ENCODE peak calls at places on chromosomes 3 and 15, in six cellular contexts. Z is CD14-positive monocyte; W is tibial artery; H is left ventricle myocardium inferior; F is 8988T; O is stimulated activated CD8-positive, alpha-beta memory T cell treated with anti-CD3 and anti-CD28 coated beads, Interleukin-4, amount 100 ng/mL, for 4 hours. K is an unnamed sample.

GRCh38 chr15:89947338-89947829 is 34.6 kb upstream of the ARPIN start:
- DNase-seq in H (no peak), W (no peak), O (no peak), Z (no peak), F (no peak), K (no peak)

GRCh38 chr15:39629376-39629775 is 48.5 kb downstream of the THBS1 start:
- DNase-seq in O (peak), H (no peak), Z (no peak), F (peak), W (no peak), K (no peak)

GRCh38 chr15:34284937-34285336 is 52.6 kb downstream of the SLC12A6 start:
- DNase-seq in H (no peak), F (no peak), Z (no peak), W (no peak), O (no peak), K (no peak)

GRCh38 chr3:37712918-37713819 is 148.5 kb upstream of the CTDSPL start:
- DNase-seq in W (no peak), H (no peak), Z (no peak), F (no peak), O (no peak), K (no peak)

GRCh38 chr3:79845546-79845945 is 77.7 kb upstream of the ROBO1 start:
- DNase-seq in H (no peak), Z (no peak), W (no peak), O (no peak), F (no peak), K (no peak)

GRCh38 chr3:27290760-27291159 is 78.4 kb downstream of the NEK10 start:
- DNase-seq in O (no peak), H (no peak), W (no peak), Z (no peak), F (no peak), K (no peak)

GRCh38 chr3:141331370-141332318 is 36.7 kb upstream of the ZBTB38 start:
- DNase-seq in Z (no peak), F (peak), W (peak), H (peak), O (no peak), K (peak)

GRCh38 chr3:16498130-16498890 is 15.2 kb downstream of the RFTN1 start:
- DNase-seq in O (no peak), F (no peak), Z (no peak), H (no peak), W (no peak), K (no peak)

GRCh38 chr3:95721938-95722337 is 1092.5 kb upstream of the EPHA6 start:
- DNase-seq in F (no peak), H (no peak), W (no peak), Z (no peak), O (no peak), K (no peak)

GRCh38 chr3:143676021-143676420 is 172.2 kb downstream of the SLC9A9 start:
- DNase-seq in W (no peak), O (no peak), Z (no peak), F (no peak), H (no peak), K (no peak)

GRCh38 chr3:167653155-167653554 is 587 bp downstream of the WDR49 start:
- DNase-seq in F (no peak), H (no peak), O (no peak), Z (no peak), W (no peak), K (no peak)

GRCh38 chr15:80695911-80696651 is 971 bp downstream of the ABHD17C start:
- DNase-seq in O (no peak), Z (peak), H (peak), F (peak), W (no peak), K (no peak)

GRCh38 chr3:36606871-36607765 is 157.2 kb downstream of the DCLK3 start:
- DNase-seq in Z (no peak), W (no peak), O (no peak), F (no peak), H (no peak), K (no peak)

GRCh38 chr3:142022381-142022780 is 127.0 kb downstream of the TFDP2 start:
- DNase-seq in O (no peak), Z (no peak), W (no peak), F (no peak), H (no peak), K (no peak)

GRCh38 chr3:190581041-190581501 is 67.2 kb downstream of the IL1RAP start:
- DNase-seq in W (no peak), H (no peak), F (no peak), Z (no peak), O (no peak), K (no peak)

GRCh38 chr15:93288718-93289117 is 199.7 kb upstream of the RGMA start:
- DNase-seq in W (no peak), Z (no peak), H (no peak), F (no peak), O (no peak), K (no peak)

GRCh38 chr3:126895178-126896066 is 87.5 kb upstream of the PLXNA1 start:
- DNase-seq in W (peak), H (no peak), O (no peak), F (no peak), Z (no peak), K (peak)

GRCh38 chr3:49248828-49249227 is 28.2 kb downstream of the C3orf62 start:
- DNase-seq in W (no peak), H (no peak), O (no peak), F (no peak), Z (peak), K (peak)

GRCh38 chr3:143538577-143538981 is 309.7 kb downstream of the SLC9A9 start:
- DNase-seq in H (no peak), Z (no peak), W (no peak), O (no peak), F (no peak), K (no peak)

GRCh38 chr3:21226086-21226485 is 524.9 kb downstream of the ZNF385D start:
- DNase-seq in W (no peak), H (peak), Z (no peak), F (no peak), O (no peak), K (no peak)

GRCh38 chr3:10442151-10442795 is 63.1 kb downstream of the ATP2B2 start:
- DNase-seq in H (no peak), O (no peak), F (no peak), W (no peak), Z (no peak), K (no peak)